ENCODE peak calls at places on chromosome 16, in four cellular contexts. One of them, this sample, is unnamed.

GRCh38 chr16:89410794-89411309 is 79.5 kb downstream of the ANKRD11 start:
- DNase-seq in AG04449: peak; percentile 55
- DNase-seq in right atrium auricular region: peak; percentile 67
- DNase-seq in pancreas: peak; percentile 96
- DNase-seq in this sample: peak; percentile 84

GRCh38 chr16:78127130-78127529 is 27.7 kb downstream of the WWOX start:
- DNase-seq in right atrium auricular region: no peak
- DNase-seq in AG04449: no peak
- DNase-seq in pancreas: no peak
- DNase-seq in this sample: no peak

GRCh38 chr16:3922241-3922640 is 41.7 kb upstream of the CREBBP start:
- DNase-seq in AG04449: no peak
- DNase-seq in right atrium auricular region: no peak
- DNase-seq in pancreas: no peak
- DNase-seq in this sample: no peak

GRCh38 chr16:4409081-4409932 is 7.1 kb downstream of the CORO7 start:
- DNase-seq in pancreas: no peak
- DNase-seq in right atrium auricular region: no peak
- DNase-seq in AG04449: no peak
- DNase-seq in this sample: no peak

GRCh38 chr16:70529051-70529777 is 5.6 kb downstream of the SF3B3 start:
- DNase-seq in right atrium auricular region: no peak
- DNase-seq in pancreas: no peak
- DNase-seq in AG04449: no peak
- DNase-seq in this sample: no peak

GRCh38 chr16:57089406-57089805 is 3.0 kb upstream of the CPNE2 start:
- DNase-seq in right atrium auricular region: no peak
- DNase-seq in AG04449: no peak
- DNase-seq in pancreas: no peak
- DNase-seq in this sample: no peak

GRCh38 chr16:22638393-22639206 is 127.9 kb downstream of the NPIPB5 start:
- DNase-seq in AG04449: no peak
- DNase-seq in right atrium auricular region: no peak
- DNase-seq in pancreas: no peak
- DNase-seq in this sample: no peak

GRCh38 chr16:47905771-47906170 is 250.0 kb downstream of the ABCC12 start:
- DNase-seq in right atrium auricular region: no peak
- DNase-seq in AG04449: no peak
- DNase-seq in pancreas: no peak
- DNase-seq in this sample: no peak

GRCh38 chr16:25264599-25264998 is 7.0 kb upstream of the ZKSCAN2 start:
- DNase-seq in pancreas: no peak
- DNase-seq in right atrium auricular region: no peak
- DNase-seq in AG04449: no peak
- DNase-seq in this sample: no peak

GRCh38 chr16:69182730-69183416 is 4.1 kb upstream of the SNTB2 start:
- DNase-seq in pancreas: peak; percentile 62
- DNase-seq in right atrium auricular region: no peak
- DNase-seq in AG04449: no peak
- DNase-seq in this sample: no peak

GRCh38 chr16:50007744-50008143 is 17.3 kb upstream of the CNEP1R1 start:
- DNase-seq in pancreas: no peak
- DNase-seq in AG04449: no peak
- DNase-seq in right atrium auricular region: no peak
- DNase-seq in this sample: no peak

GRCh38 chr16:12703935-12704334 is 99.8 kb downstream of the CPPED1 start:
- DNase-seq in AG04449: no peak
- DNase-seq in pancreas: no peak
- DNase-seq in right atrium auricular region: no peak
- DNase-seq in this sample: peak; percentile 21

GRCh38 chr16:12775689-12776236 is 27.9 kb downstream of the CPPED1 start:
- DNase-seq in pancreas: no peak
- DNase-seq in right atrium auricular region: no peak
- DNase-seq in AG04449: no peak
- DNase-seq in this sample: peak; percentile 12

GRCh38 chr16:13866073-13866472 is 53.9 kb upstream of the ERCC4 start:
- DNase-seq in pancreas: peak; percentile 90
- DNase-seq in right atrium auricular region: peak; percentile 65
- DNase-seq in AG04449: peak; percentile 12
- DNase-seq in this sample: no peak

GRCh38 chr16:21228473-21228872 is 5.0 kb upstream of the ANKS4B start:
- DNase-seq in right atrium auricular region: no peak
- DNase-seq in pancreas: no peak
- DNase-seq in AG04449: no peak
- DNase-seq in this sample: no peak

GRCh38 chr16:56753410-56753809 is 23.5 kb downstream of the NUP93 start:
- DNase-seq in AG04449: no peak
- DNase-seq in right atrium auricular region: no peak
- DNase-seq in pancreas: no peak
- DNase-seq in this sample: no peak

GRCh38 chr16:4837733-4838501 is 9.2 kb downstream of the GLYR1 start:
- DNase-seq in pancreas: no peak
- DNase-seq in right atrium auricular region: no peak
- DNase-seq in AG04449: no peak
- DNase-seq in this sample: no peak

GRCh38 chr16:4071686-4072561 is 44.3 kb downstream of the ADCY9 start:
- DNase-seq in pancreas: no peak
- DNase-seq in right atrium auricular region: peak; percentile 11
- DNase-seq in AG04449: no peak
- DNase-seq in this sample: no peak

GRCh38 chr16:56518435-56518834 is 1.4 kb downstream of the BBS2 start:
- DNase-seq in right atrium auricular region: no peak
- DNase-seq in AG04449: no peak
- DNase-seq in pancreas: no peak
- DNase-seq in this sample: no peak

GRCh38 chr16:82935781-82936180 is 309.0 kb downstream of the CDH13 start:
- DNase-seq in pancreas: no peak
- DNase-seq in right atrium auricular region: no peak
- DNase-seq in AG04449: no peak
- DNase-seq in this sample: no peak

GRCh38 chr16:67176662-67177061 is 6.3 kb downstream of the NOL3 start:
- DNase-seq in AG04449: no peak
- DNase-seq in pancreas: peak; percentile 78
- DNase-seq in right atrium auricular region: no peak
- DNase-seq in this sample: no peak

GRCh38 chr16:67170948-67171649 is 761 bp downstream of the NOL3 start:
- DNase-seq in pancreas: no peak
- DNase-seq in right atrium auricular region: no peak
- DNase-seq in AG04449: no peak
- DNase-seq in this sample: no peak

GRCh38 chr16:67174706-67175231 is 4.4 kb downstream of the NOL3 start:
- DNase-seq in pancreas: peak; percentile 86
- DNase-seq in AG04449: no peak
- DNase-seq in right atrium auricular region: no peak
- DNase-seq in this sample: no peak

GRCh38 chr16:67173323-67173722 is 3.0 kb downstream of the NOL3 start:
- DNase-seq in right atrium auricular region: no peak
- DNase-seq in pancreas: no peak
- DNase-seq in AG04449: no peak
- DNase-seq in this sample: no peak

GRCh38 chr16:67173808-67174705 is 3.7 kb downstream of the NOL3 start:
- DNase-seq in pancreas: peak; percentile 96
- DNase-seq in right atrium auricular region: peak; percentile 91
- DNase-seq in AG04449: no peak
- DNase-seq in this sample: peak; percentile 96
- TF ChIP-seq CTCF in pancreas: no peak
- TF ChIP-seq CTCF in right atrium auricular region: peak; percentile 62
- TF ChIP-seq CTCF in AG04449: peak; percentile 58
- TF ChIP-seq CTCF in this sample: no peak

GRCh38 chr16:86996081-86996480 is 321.1 kb downstream of the C16orf95 start:
- DNase-seq in pancreas: no peak
- DNase-seq in right atrium auricular region: no peak
- DNase-seq in AG04449: no peak
- DNase-seq in this sample: peak; percentile 62

GRCh38 chr16:86994215-86994614 is 323.0 kb downstream of the C16orf95 start:
- DNase-seq in AG04449: no peak
- DNase-seq in right atrium auricular region: no peak
- DNase-seq in pancreas: no peak
- DNase-seq in this sample: no peak

GRCh38 chr16:86995456-86995855 is 321.7 kb downstream of the C16orf95 start:
- DNase-seq in AG04449: no peak
- DNase-seq in pancreas: no peak
- DNase-seq in right atrium auricular region: no peak
- DNase-seq in this sample: peak; percentile 46

GRCh38 chr16:86993426-86994110 is 323.6 kb downstream of the C16orf95 start:
- DNase-seq in pancreas: no peak
- DNase-seq in right atrium auricular region: no peak
- DNase-seq in AG04449: no peak
- DNase-seq in this sample: no peak

GRCh38 chr16:86994651-86995171 is 322.5 kb downstream of the C16orf95 start:
- DNase-seq in AG04449: peak; percentile 79
- DNase-seq in pancreas: no peak
- DNase-seq in right atrium auricular region: no peak
- DNase-seq in this sample: peak; percentile 69
- H3K4me3 ChIP-seq in AG04449: peak overlapping the region; percentile 45
- H3K4me3 ChIP-seq in pancreas: no peak overlapping the region
- H3K4me3 ChIP-seq in right atrium auricular region: no peak overlapping the region
- H3K4me3 ChIP-seq in this sample: no peak overlapping the region

DNA sequence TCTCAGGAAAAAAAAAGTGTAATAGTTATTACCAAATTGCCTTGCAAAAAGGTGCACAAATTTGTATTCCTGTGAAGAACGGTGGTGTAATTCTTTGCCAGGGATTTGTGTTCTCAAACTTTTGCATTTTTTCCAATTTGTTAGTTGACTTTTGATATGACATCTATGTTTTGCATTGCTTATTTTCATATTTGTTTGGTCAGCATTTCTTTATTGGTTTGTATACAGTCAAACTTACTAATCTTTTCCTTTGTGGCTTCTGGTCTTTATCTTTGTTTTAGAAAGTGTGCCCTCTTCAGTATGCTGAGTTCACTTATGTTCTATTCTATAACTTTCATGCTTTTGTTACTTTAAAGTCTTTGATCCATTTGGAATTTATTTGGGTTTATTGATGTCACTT is 226.2 kb upstream of the ZFHX3 start:
- DNase-seq in pancreas: no peak
- DNase-seq in AG04449: no peak
- DNase-seq in right atrium auricular region: no peak
- DNase-seq in this sample: no peak
- TF ChIP-seq CTCF in pancreas: no peak
- TF ChIP-seq CTCF in AG04449: no peak
- TF ChIP-seq CTCF in right atrium auricular region: no peak
- TF ChIP-seq CTCF in this sample: no peak

DNA sequence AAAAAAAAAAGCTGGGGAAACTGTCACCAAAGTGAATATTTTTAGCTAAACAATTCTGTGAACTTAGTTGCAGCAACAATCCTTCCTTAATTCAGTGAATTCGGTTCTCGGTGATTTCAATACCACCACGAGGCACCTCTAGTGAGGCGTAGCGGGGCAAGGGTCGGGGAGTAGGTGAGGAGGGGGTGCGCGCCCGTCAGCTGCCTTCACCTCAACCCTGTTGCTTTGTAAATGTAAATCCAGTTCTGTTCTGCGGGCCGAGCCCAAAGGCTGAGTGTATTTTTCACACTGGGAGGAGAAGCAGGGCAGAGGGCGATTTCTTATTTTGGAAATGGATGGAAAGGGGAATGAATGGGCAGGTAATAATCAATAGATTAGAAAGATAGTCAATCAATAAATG is 17.4 kb downstream of the SALL1 start:
- DNase-seq in AG04449: no peak
- DNase-seq in right atrium auricular region: no peak
- DNase-seq in pancreas: no peak
- DNase-seq in this sample: no peak
- H3K4me3 ChIP-seq in AG04449: no peak overlapping the region
- H3K4me3 ChIP-seq in right atrium auricular region: no peak overlapping the region
- H3K4me3 ChIP-seq in pancreas: no peak overlapping the region
- H3K4me3 ChIP-seq in this sample: no peak overlapping the region

GRCh38 chr16:15053904-15054303 is 2.0 kb downstream of the NTAN1 start:
- DNase-seq in right atrium auricular region: peak; percentile 57
- DNase-seq in pancreas: no peak
- DNase-seq in AG04449: no peak
- DNase-seq in this sample: no peak

GRCh38 chr16:15052747-15053476 is 3.0 kb downstream of the NTAN1 start:
- DNase-seq in right atrium auricular region: peak; percentile 56
- DNase-seq in pancreas: no peak
- DNase-seq in AG04449: no peak
- DNase-seq in this sample: no peak

GRCh38 chr16:15054357-15055140 is 1.3 kb downstream of the NTAN1 start:
- DNase-seq in pancreas: no peak
- DNase-seq in right atrium auricular region: peak; percentile 52
- DNase-seq in AG04449: no peak
- DNase-seq in this sample: no peak

GRCh38 chr16:15057755-15058417 is 2.0 kb upstream of the NTAN1 start:
- DNase-seq in pancreas: no peak
- DNase-seq in AG04449: no peak
- DNase-seq in right atrium auricular region: no peak
- DNase-seq in this sample: no peak

GRCh38 chr16:15055141-15056053 is 477 bp downstream of the NTAN1 start:
- DNase-seq in pancreas: peak; percentile 85
- DNase-seq in AG04449: no peak
- DNase-seq in right atrium auricular region: peak; percentile 59
- DNase-seq in this sample: peak; percentile 82
- TF ChIP-seq CTCF in pancreas: no peak
- TF ChIP-seq CTCF in AG04449: peak; percentile 5
- TF ChIP-seq CTCF in right atrium auricular region: no peak
- TF ChIP-seq CTCF in this sample: no peak

GRCh38 chr16:85946680-85947510 is 47.9 kb downstream of the IRF8 start:
- DNase-seq in AG04449: no peak
- DNase-seq in right atrium auricular region: no peak
- DNase-seq in pancreas: no peak
- DNase-seq in this sample: no peak
- H3K4me3 ChIP-seq in AG04449: no peak overlapping the region
- H3K4me3 ChIP-seq in right atrium auricular region: no peak overlapping the region
- H3K4me3 ChIP-seq in pancreas: no peak overlapping the region
- H3K4me3 ChIP-seq in this sample: no peak overlapping the region

GRCh38 chr16:85395913-85396878 is 216.9 kb upstream of the GSE1 start:
- DNase-seq in AG04449: no peak
- DNase-seq in pancreas: peak; percentile 69
- DNase-seq in right atrium auricular region: no peak
- DNase-seq in this sample: no peak

GRCh38 chr16:85395207-85395912 is 217.8 kb upstream of the GSE1 start:
- DNase-seq in right atrium auricular region: peak; percentile 82
- DNase-seq in pancreas: peak; percentile 81
- DNase-seq in AG04449: peak; percentile 95
- DNase-seq in this sample: peak; percentile 93

GRCh38 chr16:85393674-85394510 is 219.2 kb upstream of the GSE1 start:
- DNase-seq in right atrium auricular region: no peak
- DNase-seq in AG04449: no peak
- DNase-seq in pancreas: peak; percentile 86
- DNase-seq in this sample: no peak

GRCh38 chr16:85392756-85393673 is 220.1 kb upstream of the GSE1 start:
- DNase-seq in right atrium auricular region: no peak
- DNase-seq in AG04449: no peak
- DNase-seq in pancreas: no peak
- DNase-seq in this sample: no peak

GRCh38 chr16:85394511-85395206 is 218.5 kb upstream of the GSE1 start:
- DNase-seq in right atrium auricular region: no peak
- DNase-seq in AG04449: no peak
- DNase-seq in pancreas: no peak
- DNase-seq in this sample: no peak
- TF ChIP-seq CTCF in right atrium auricular region: no peak
- TF ChIP-seq CTCF in AG04449: no peak
- TF ChIP-seq CTCF in pancreas: no peak
- TF ChIP-seq CTCF in this sample: no peak